ENCODE peak calls at places on chromosomes 3 and 15, in ten cellular contexts. A is SK-N-SH, H is HCT116, Y is GM23248, N is PC-3, F is neuronal stem cell, J is trophoblast cell, D is colonic mucosa, O is neural progenitor cell, R is fibroblast of lung. S is an unnamed sample.

GRCh38 chr3:186315581-186316354 is 46.3 kb downstream of the DGKG start:
- DNase-seq in O (no peak), Y (peak), H (no peak), J (no peak), F (no peak), R (peak), D (no peak), A (no peak), N (peak), S (no peak)

GRCh38 chr15:78399081-78399480 is 38.9 kb upstream of the IREB2 start:
- DNase-seq in A (no peak), R (no peak), D (no peak), N (no peak), Y (no peak), J (no peak), F (no peak), O (no peak), H (no peak), S (no peak)

GRCh38 chr3:126129408-126129891 is 45.5 kb upstream of the SLC41A3 start:
- DNase-seq in A (peak), N (peak), O (no peak), F (no peak), R (no peak), D (peak), Y (peak), H (no peak), J (no peak), S (peak)

GRCh38 chr3:172840463-172840862 is 89.9 kb downstream of the ECT2 start:
- DNase-seq in F (no peak), R (no peak), Y (no peak), D (no peak), O (no peak), N (no peak), A (no peak), H (no peak), J (no peak), S (no peak)

GRCh38 chr3:25094932-25095690 is 333.0 kb upstream of the RARB start:
- DNase-seq in N (no peak), D (no peak), Y (no peak), F (no peak), A (no peak), O (no peak), J (no peak), R (no peak), H (no peak), S (no peak)

GRCh38 chr3:146883292-146883691 is 278.1 kb upstream of the PLSCR5 start:
- DNase-seq in J (peak), O (no peak), H (no peak), N (no peak), R (no peak), A (no peak), D (no peak), Y (no peak), F (no peak), S (no peak)

GRCh38 chr3:12759097-12759679 is at the start of gene TMEM40:
- DNase-seq in D (no peak), F (no peak), N (peak), H (peak), J (peak), A (no peak), R (no peak), O (no peak), Y (no peak), S (no peak)

GRCh38 chr3:41137686-41138111 is 61.6 kb upstream of the CTNNB1 start:
- DNase-seq in O (no peak), F (no peak), A (no peak), D (no peak), R (peak), H (no peak), N (peak), J (peak), Y (no peak), S (no peak)

GRCh38 chr3:132232231-132232792 is 84.9 kb upstream of the ACP3 start:
- DNase-seq in R (peak), J (no peak), O (no peak), D (no peak), A (no peak), Y (peak), N (no peak), F (no peak), H (no peak), S (no peak)

GRCh38 chr15:90685688-90686434 is 31.3 kb upstream of the BLM start:
- DNase-seq in F (no peak), Y (no peak), A (no peak), R (no peak), O (no peak), D (no peak), J (no peak), H (no peak), N (no peak), S (no peak)

GRCh38 chr3:129446926-129447325 is 6.9 kb downstream of the IFT122 start:
- DNase-seq in A (no peak), N (no peak), J (no peak), H (no peak), Y (no peak), O (no peak), R (no peak), F (no peak), D (no peak), S (no peak)

GRCh38 chr3:133410191-133410892 is 10.5 kb downstream of the BFSP2 start:
- DNase-seq in J (peak), R (no peak), Y (no peak), H (no peak), A (no peak), F (no peak), N (no peak), O (no peak), D (no peak), S (no peak)

GRCh38 chr15:73746883-73747282 is 6.3 kb downstream of the INSYN1 start:
- DNase-seq in D (no peak), O (no peak), F (no peak), J (peak), R (peak), A (no peak), N (no peak), Y (no peak), H (no peak), S (no peak)

GRCh38 chr15:69133862-69134519 is 26.4 kb upstream of the GLCE start:
- DNase-seq in F (no peak), J (no peak), A (no peak), R (no peak), Y (no peak), O (no peak), N (no peak), D (no peak), H (no peak), S (no peak)
- H3K27ac ChIP-seq in F (no peak), J (no peak), A (no peak), R (no peak), Y (no peak), O (no peak), N (no peak), D (no peak), H (no peak), S (no peak)

GRCh38 chr15:56679247-56679646 is 54.1 kb downstream of the ZNF280D start:
- DNase-seq in D (no peak), O (no peak), J (no peak), F (no peak), R (no peak), N (no peak), Y (no peak), H (no peak), A (no peak), S (no peak)
- H3K9ac ChIP-seq in D (no peak), O (no peak), J (no peak), F (no peak), R (no peak), N (no peak), Y (no peak), H (no peak), A (no peak), S (no peak)

GRCh38 chr3:98968824-98969223 is 67.3 kb upstream of the DCBLD2 start:
- DNase-seq in N (no peak), R (no peak), O (no peak), Y (no peak), A (no peak), F (no peak), D (no peak), H (no peak), J (no peak), S (no peak)

GRCh38 chr3:98969295-98969694 is 67.8 kb upstream of the DCBLD2 start:
- DNase-seq in R (no peak), A (no peak), F (no peak), Y (no peak), D (no peak), J (no peak), H (no peak), O (no peak), N (no peak), S (no peak)

GRCh38 chr3:98966862-98967554 is 65.5 kb upstream of the DCBLD2 start:
- DNase-seq in O (no peak), R (peak), Y (peak), N (peak), J (no peak), A (no peak), F (no peak), D (no peak), H (peak), S (no peak)

GRCh38 chr3:98967758-98968157 is 66.3 kb upstream of the DCBLD2 start:
- DNase-seq in F (no peak), Y (no peak), H (no peak), J (no peak), N (no peak), R (no peak), A (peak), O (no peak), D (no peak), S (no peak)

GRCh38 chr3:98968347-98968746 is 66.9 kb upstream of the DCBLD2 start:
- DNase-seq in A (no peak), O (no peak), F (no peak), R (no peak), J (no peak), N (no peak), D (no peak), Y (peak), H (no peak), S (no peak)
- H3K27ac ChIP-seq in A (peak), O (no peak), F (no peak), R (no peak), J (no peak), N (peak), D (no peak), Y (no peak), H (peak), S (no peak)

DNA sequence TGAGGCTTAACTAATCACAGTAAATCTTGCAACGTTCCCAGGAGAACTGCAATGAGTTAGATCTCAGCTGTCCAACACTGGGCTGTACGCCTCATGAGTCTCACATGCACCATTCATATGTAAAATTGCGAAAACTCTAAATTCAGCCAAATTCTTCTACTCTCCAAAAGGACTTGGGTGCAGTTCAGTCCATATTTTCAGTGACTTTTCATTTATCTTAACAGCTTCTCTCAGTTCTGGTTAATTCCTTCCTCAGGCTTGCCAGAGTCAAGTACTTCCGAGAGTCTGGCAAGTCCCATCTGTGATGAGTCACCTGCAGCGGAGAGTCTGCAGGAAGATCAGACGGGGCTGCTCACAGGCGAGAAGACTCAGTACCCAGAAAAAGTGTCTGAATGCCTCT is 11.5 kb downstream of the CCDC80 start:
- DNase-seq in A (no peak), H (peak), N (peak), J (no peak), R (peak), F (no peak), Y (peak), O (no peak), D (peak), S (no peak)
- H3K9ac ChIP-seq in A (peak), H (no peak), N (no peak), J (no peak), R (no peak), F (no peak), Y (peak), O (no peak), D (no peak), S (no peak)

GRCh38 chr15:69615756-69616155 is 163.1 kb downstream of the RPLP1 start:
- DNase-seq in Y (no peak), R (no peak), F (no peak), H (no peak), J (no peak), A (no peak), D (peak), N (no peak), O (no peak), S (no peak)
- H3K27ac ChIP-seq in Y (no peak), R (no peak), F (no peak), H (no peak), J (no peak), A (no peak), D (no peak), N (no peak), O (no peak), S (no peak)

DNA sequence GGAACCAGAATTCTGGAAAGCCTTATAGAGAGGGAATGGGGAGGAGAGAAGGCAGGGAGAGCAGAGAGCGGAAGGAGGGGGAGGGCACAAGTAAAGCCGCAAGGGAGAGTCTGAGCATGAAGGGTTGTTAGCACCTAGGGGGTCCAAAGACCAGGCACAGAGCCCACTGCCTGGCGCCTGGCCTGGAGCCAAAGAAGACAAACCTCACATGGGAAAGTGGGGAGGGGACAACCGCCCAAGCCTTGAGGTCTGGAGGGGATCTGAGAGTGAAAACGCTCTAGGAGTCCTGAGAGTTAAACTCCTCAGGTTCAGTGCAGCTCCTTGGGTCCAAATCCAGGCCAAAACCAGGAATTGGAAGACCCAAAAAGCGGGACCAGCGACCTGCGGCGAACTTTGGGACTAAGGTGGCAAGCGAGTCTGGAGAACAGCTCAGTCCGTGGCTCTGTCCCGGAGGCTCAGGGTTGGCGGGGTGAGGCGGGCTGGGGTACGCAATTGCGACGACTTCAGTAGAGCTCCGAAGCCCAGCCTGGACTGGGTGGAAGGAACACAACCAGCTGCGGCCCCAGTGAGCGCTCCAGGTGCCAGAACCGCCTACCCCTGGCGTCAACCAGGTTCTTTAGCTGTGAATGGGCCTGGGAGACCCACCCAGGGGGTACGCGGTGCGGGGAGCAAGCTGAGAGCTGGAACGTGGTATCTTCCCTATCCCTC is 807 bp upstream of the INAFM2 start:
- DNase-seq in H (no peak), O (no peak), F (no peak), N (no peak), D (no peak), A (no peak), R (no peak), Y (no peak), J (no peak), S (peak)
- H3K9ac ChIP-seq in H (no peak), O (no peak), F (no peak), N (no peak), D (no peak), A (no peak), R (no peak), Y (no peak), J (no peak), S (no peak)

S was measured in kidney.